ENCODE peak calls at places on chromosomes 16 and 17, in six cellular contexts. G is GM23338, M is prostate gland, S is transverse colon, D is Peyer's patch, K is adrenal gland. F is an unnamed sample.

GRCh38 chr16:23836404-23837291 is 865 bp downstream of the PRKCB start:
- DNase-seq in D (peak; percentile 57), K (no peak), G (peak; percentile 68), M (no peak), S (peak; percentile 49), F (peak; percentile 54)

GRCh38 chr17:45022288-45022648 is 29.2 kb downstream of the DCAKD start:
- DNase-seq in G (no peak), K (no peak), M (no peak), D (no peak), S (no peak), F (no peak)

GRCh38 chr17:76467366-76467765 is at the start of gene AANAT:
- DNase-seq in G (no peak), K (no peak), S (no peak), D (no peak), M (no peak), F (peak; percentile 38)

GRCh38 chr17:64051153-64051552 is 30.7 kb upstream of the ICAM2 start:
- DNase-seq in D (no peak), S (no peak), M (no peak), G (no peak), K (no peak), F (no peak)

GRCh38 chr17:75348386-75349012 is 57.0 kb downstream of the GRB2 start:
- DNase-seq in M (no peak), D (no peak), K (no peak), G (no peak), S (no peak), F (no peak)

GRCh38 chr16:82993874-82994375 is 367.2 kb downstream of the CDH13 start:
- DNase-seq in K (no peak), G (no peak), M (no peak), S (no peak), D (no peak), F (no peak)

GRCh38 chr17:67452681-67453554 is 75.8 kb downstream of the PITPNC1 start:
- DNase-seq in D (no peak), K (peak; percentile 29), M (no peak), G (no peak), S (no peak), F (no peak)

GRCh38 chr16:50473375-50473945 is 74.7 kb upstream of the NKD1 start:
- DNase-seq in D (no peak), G (no peak), K (no peak), S (no peak), M (no peak), F (no peak)

GRCh38 chr17:81400154-81400938 is 5.1 kb downstream of the BAHCC1 start:
- DNase-seq in M (no peak), S (no peak), G (peak; percentile 77), K (no peak), D (peak; percentile 74), F (no peak)

GRCh38 chr17:77863814-77864161 is 94.7 kb upstream of the TNRC6C start:
- DNase-seq in D (peak; percentile 70), G (no peak), K (no peak), S (peak; percentile 56), M (no peak), F (peak; percentile 77)

GRCh38 chr16:81478876-81479496 is 34.4 kb downstream of the CMIP start:
- DNase-seq in K (peak; percentile 85), G (no peak), M (peak; percentile 70), S (peak; percentile 73), D (no peak), F (no peak)

GRCh38 chr17:67431210-67432015 is 54.3 kb downstream of the PITPNC1 start:
- DNase-seq in K (no peak), G (no peak), M (no peak), S (no peak), D (no peak), F (no peak)

GRCh38 chr16:68289621-68290329 is 21.0 kb downstream of the SLC7A6OS start:
- DNase-seq in G (no peak), K (no peak), S (no peak), D (no peak), M (no peak), F (no peak)

GRCh38 chr17:41645371-41646063 is 21.1 kb upstream of the KRT17 start:
- DNase-seq in D (no peak), M (no peak), S (no peak), K (peak; percentile 64), G (no peak), F (no peak)

GRCh38 chr17:50275279-50275678 is 1.0 kb downstream of the TMEM92 start:
- DNase-seq in S (no peak), D (peak; percentile 48), M (no peak), G (no peak), K (no peak), F (no peak)

GRCh38 chr16:27315333-27316037 is 1.7 kb downstream of the IL4R start:
- DNase-seq in S (peak; percentile 60), K (peak; percentile 84), M (peak; percentile 35), G (peak; percentile 38), D (peak; percentile 59), F (peak; percentile 63)

GRCh38 chr16:52293209-52293608 is 253.7 kb downstream of the TOX3 start:
- DNase-seq in S (no peak), D (no peak), M (no peak), G (no peak), K (no peak), F (peak; percentile 3)

GRCh38 chr16:73037845-73038570 is 9.9 kb downstream of the ZFHX3 start:
- DNase-seq in D (no peak), S (no peak), M (no peak), K (no peak), G (no peak), F (no peak)

GRCh38 chr16:51125992-51126391 is 25.1 kb downstream of the SALL1 start:
- DNase-seq in M (no peak), K (no peak), S (no peak), G (peak; percentile 64), D (no peak), F (no peak)

GRCh38 chr16:11212819-11213196 is 43.2 kb downstream of the SOCS1 start:
- DNase-seq in D (no peak), K (no peak), S (no peak), M (no peak), G (no peak), F (no peak)

GRCh38 chr16:49640606-49641005 is 215.3 kb downstream of the ZNF423 start:
- DNase-seq in K (no peak), G (no peak), D (no peak), S (no peak), M (no peak), F (no peak)

GRCh38 chr16:15854061-15854460 is 2.8 kb downstream of the MYH11 start:
- DNase-seq in S (no peak), M (no peak), K (no peak), G (no peak), D (no peak), F (no peak)

GRCh38 chr16:79372504-79373184 is 227.9 kb downstream of the MAF start:
- DNase-seq in K (no peak), S (no peak), D (no peak), M (no peak), G (no peak), F (no peak)

GRCh38 chr17:39863918-39864746 is at the start of gene IKZF3:
- DNase-seq in S (peak; percentile 81), M (peak; percentile 51), K (no peak), G (peak; percentile 91), D (peak; percentile 81), F (peak; percentile 87)

GRCh38 chr17:67027031-67027628 is 17.2 kb upstream of the CACNG1 start:
- DNase-seq in K (no peak), S (no peak), D (no peak), M (no peak), G (no peak), F (no peak)

GRCh38 chr17:35931794-35932419 is 1.3 kb upstream of the RDM1 start:
- DNase-seq in G (no peak), M (no peak), D (no peak), S (no peak), K (peak; percentile 63), F (no peak)

GRCh38 chr17:61355475-61355874 is 44.2 kb upstream of the TBX2 start:
- DNase-seq in G (no peak), M (no peak), K (no peak), S (no peak), D (no peak), F (no peak)

GRCh38 chr17:41098476-41098875 is 534 bp upstream of the KRTAP4-8 start:
- DNase-seq in M (no peak), S (no peak), D (no peak), G (no peak), K (no peak), F (no peak)

GRCh38 chr16:15952265-15952711 is 2.9 kb downstream of the ABCC1 start:
- DNase-seq in S (no peak), M (no peak), G (no peak), K (peak; percentile 66), D (no peak), F (no peak)

GRCh38 chr17:7147772-7148171 is 31.4 kb downstream of the ASGR1 start:
- DNase-seq in M (no peak), S (no peak), G (no peak), D (no peak), K (no peak), F (no peak)
- TF ChIP-seq CTCF in M (no peak), S (no peak), G (peak; percentile 39), D (no peak), K (no peak), F (no peak)

DNA sequence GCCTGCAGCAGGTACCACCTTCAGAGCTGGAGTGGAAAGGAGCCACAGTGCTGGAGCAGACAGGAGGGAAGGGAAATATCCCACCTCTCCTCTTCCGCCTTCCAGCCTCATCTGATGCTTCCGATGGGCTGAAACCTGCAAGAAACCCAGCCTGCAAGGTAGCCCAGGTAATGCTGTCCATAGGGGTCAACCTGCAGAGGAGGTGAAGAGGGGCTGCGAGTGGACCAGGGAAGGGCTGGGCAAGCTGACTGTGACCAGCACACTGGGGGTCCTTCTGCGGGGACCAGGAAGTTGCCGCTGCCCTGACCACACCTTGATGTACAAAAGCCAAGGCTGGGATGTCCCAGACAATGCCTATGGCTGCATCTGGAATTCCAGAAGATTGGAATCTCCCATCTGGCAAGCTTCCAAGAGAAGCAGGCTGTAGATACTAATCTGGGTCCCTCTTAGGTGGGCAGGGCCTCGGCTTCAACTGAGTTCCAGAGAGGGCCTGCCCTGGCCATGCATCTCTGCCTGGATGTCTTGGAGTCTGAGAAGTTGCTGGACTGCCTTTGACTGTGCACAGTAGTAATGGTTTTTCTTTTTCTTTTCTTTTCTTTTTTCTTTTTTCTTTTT is 5.8 kb downstream of the FOXL1 start:
- DNase-seq in S (no peak), G (no peak), K (peak; percentile 38), M (no peak), D (no peak), F (no peak)
- H3K4me1 ChIP-seq in S (no peaks in the 10 kb centered on the region), G (no peaks in the 10 kb centered on the region), K (no peaks in the 10 kb centered on the region), M (no peaks in the 10 kb centered on the region), D (no peaks in the 10 kb centered on the region), F (no peaks in the 10 kb centered on the region)

GRCh38 chr17:51833045-51833444 is 325.5 kb downstream of the CA10 start:
- DNase-seq in S (no peak), K (no peak), D (no peak), G (peak; percentile 39), M (no peak), F (no peak)
- TF ChIP-seq CTCF in S (no peak), K (no peak), D (no peak), G (no peak), M (no peak), F (no peak)

GRCh38 chr17:79024901-79025737 is 1.1 kb downstream of the C1QTNF1 start:
- DNase-seq in K (peak; percentile 78), S (peak; percentile 51), G (no peak), M (peak; percentile 83), D (peak; percentile 57), F (peak; percentile 67)
- H3K4me1 ChIP-seq in K (peaks cover 61% of the 10 kb centered on the region), S (peaks cover 35% of the 10 kb centered on the region), G (peaks cover 7% of the 10 kb centered on the region), M (peaks cover 22% of the 10 kb centered on the region), D (peaks cover 56% of the 10 kb centered on the region), F (peaks cover 50% of the 10 kb centered on the region)

F was measured in mucosa of descending colon.